ENCODE peak calls at places on chromosomes 4 and X, in nine cellular contexts. Z is upper lobe of right lung; D is CD8-positive, alpha-beta T cell; R is brain microvascular endothelial cell; F is tibial artery; Q is PC-9; E is A549; P is tibial nerve; K is psoas muscle. G is an unnamed sample.

GRCh38 chr4:175457956-175458355 is 354.1 kb downstream of the GPM6A start:
- DNase-seq in Z (no peak), Q (no peak), P (no peak), E (no peak), F (no peak), K (no peak), D (no peak), R (no peak), G (no peak)

GRCh38 chrX:118221733-118222132 is 105.1 kb upstream of the KLHL13 start:
- DNase-seq in R (no peak), P (no peak), D (no peak), E (no peak), K (no peak), Z (no peak), Q (no peak), F (no peak), G (no peak)

GRCh38 chrX:17214962-17215361 is 160.0 kb upstream of the NHS start:
- DNase-seq in F (no peak), E (no peak), K (no peak), Q (no peak), R (no peak), P (no peak), Z (no peak), D (no peak), G (no peak)

GRCh38 chr4:95546866-95547707 is 1.7 kb downstream of the UNC5C start:
- DNase-seq in Q (no peak), K (no peak), F (no peak), R (no peak), Z (no peak), E (no peak), P (no peak), D (no peak), G (peak)

GRCh38 chrX:130057209-130057608 is 53.1 kb downstream of the ELF4 start:
- DNase-seq in R (no peak), E (no peak), D (no peak), K (no peak), Z (no peak), Q (no peak), P (no peak), F (no peak), G (no peak)

GRCh38 chr4:37981844-37982720 is 21.9 kb downstream of the PTTG2 start:
- DNase-seq in E (no peak), D (no peak), Q (no peak), P (no peak), F (no peak), K (no peak), R (peak), Z (no peak), G (no peak)

GRCh38 chr4:27775156-27775555 is 914.5 kb downstream of the STIM2 start:
- DNase-seq in K (no peak), D (no peak), F (no peak), P (no peak), Q (no peak), E (no peak), Z (no peak), R (no peak), G (no peak)

GRCh38 chr4:127759893-127760292 is 22.2 kb upstream of the HSPA4L start:
- DNase-seq in K (no peak), F (no peak), R (no peak), E (no peak), P (no peak), D (no peak), Z (no peak), Q (no peak), G (no peak)

GRCh38 chr4:188411805-188412204 is 272.6 kb downstream of the TRIML1 start:
- DNase-seq in D (no peak), K (no peak), E (no peak), R (no peak), Q (no peak), Z (no peak), F (no peak), P (no peak), G (peak)

GRCh38 chrX:70331161-70331560 is 41.3 kb downstream of the KIF4A start:
- DNase-seq in E (no peak), Q (no peak), K (no peak), F (no peak), Z (no peak), R (no peak), P (no peak), D (no peak), G (no peak)

GRCh38 chr4:186067757-186068385 is 1.1 kb upstream of the TLR3 start:
- DNase-seq in Q (peak), P (peak), K (peak), F (peak), R (peak), E (no peak), Z (peak), D (peak), G (peak)

GRCh38 chr4:179989975-179990374 is 2253.2 kb upstream of the TENM3 start:
- DNase-seq in F (no peak), Q (no peak), K (no peak), R (no peak), D (no peak), P (no peak), E (no peak), Z (no peak), G (no peak)

GRCh38 chrX:48793935-48794334 is 7.5 kb downstream of the GATA1 start:
- DNase-seq in P (no peak), Z (no peak), D (no peak), Q (no peak), R (no peak), K (no peak), E (no peak), F (no peak), G (no peak)

GRCh38 chr4:1094336-1094690 is 19.1 kb downstream of the RNF212 start:
- DNase-seq in E (no peak), Z (peak), D (no peak), K (no peak), P (no peak), F (peak), R (no peak), Q (no peak), G (no peak)

GRCh38 chr4:36254355-36254754 is 10.0 kb upstream of the ARAP2 start:
- DNase-seq in P (no peak), R (no peak), Q (no peak), F (no peak), D (no peak), K (no peak), E (no peak), Z (no peak), G (no peak)

GRCh38 chr4:103204114-103204513 is 6.0 kb upstream of the CENPE start:
- DNase-seq in Q (no peak), Z (no peak), P (no peak), K (no peak), E (no peak), D (no peak), F (no peak), R (no peak), G (no peak)

GRCh38 chrX:136767104-136767941 is 13.4 kb downstream of the ARHGEF6 start:
- DNase-seq in Q (peak), F (peak), E (peak), D (peak), P (peak), R (peak), Z (peak), K (peak), G (peak)

GRCh38 chr4:1899149-1900086 is 28.2 kb downstream of the NSD2 start:
- DNase-seq in F (peak), Q (peak), R (peak), Z (peak), D (peak), P (peak), K (peak), E (peak), G (peak)

GRCh38 chrX:39726810-39727209 is 370.9 kb downstream of the BCOR start:
- DNase-seq in Q (no peak), P (no peak), R (peak), K (no peak), F (no peak), E (no peak), D (no peak), Z (no peak), G (no peak)

GRCh38 chr4:96016615-96017299 is 176.9 kb downstream of the PDHA2 start:
- DNase-seq in K (no peak), Q (no peak), D (no peak), E (no peak), R (peak), P (no peak), Z (no peak), F (no peak), G (no peak)

GRCh38 chrX:77505227-77505626 is 58.0 kb downstream of the FGF16 start:
- DNase-seq in E (no peak), K (no peak), Z (no peak), P (no peak), D (no peak), F (no peak), R (peak), Q (no peak), G (no peak)

GRCh38 chr4:153788419-153789276 is at the start of gene SFRP2:
- DNase-seq in K (peak), D (no peak), E (no peak), Z (peak), Q (no peak), P (no peak), F (no peak), R (no peak), G (peak)

GRCh38 chrX:3393581-3394111 is 47.2 kb upstream of the MXRA5 start:
- DNase-seq in R (no peak), F (no peak), E (no peak), P (no peak), K (no peak), Z (no peak), Q (no peak), D (no peak), G (no peak)

GRCh38 chrX:35919536-35920309 is at the start of gene CFAP47:
- DNase-seq in E (peak), P (no peak), D (no peak), F (peak), R (no peak), K (no peak), Q (peak), Z (peak), G (peak)
- H3K4me3 ChIP-seq in E (peak), P (peak), D (no peak), F (peak), R (no peak), K (peak), Q (peak), Z (no peak), G (peak)

DNA sequence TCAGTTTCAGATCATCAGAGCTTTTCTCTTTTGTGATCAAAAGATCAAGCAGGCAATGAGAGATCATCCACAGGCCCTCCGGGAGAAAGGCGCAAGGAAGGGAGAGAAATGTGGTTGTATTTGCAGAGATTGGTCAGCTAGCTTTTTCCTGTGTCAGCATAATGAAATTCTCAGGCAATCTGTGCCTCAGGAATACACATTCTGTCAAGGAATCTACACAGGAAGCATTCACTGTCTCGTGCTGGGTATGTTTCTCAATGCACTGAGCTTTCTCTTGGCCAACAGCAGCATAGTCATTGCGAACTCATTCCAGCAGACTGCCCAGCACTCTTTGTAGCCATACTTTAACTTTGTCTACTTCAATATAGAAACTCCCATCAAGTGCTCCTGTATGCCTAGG is 413.7 kb downstream of the PPP3CA start:
- DNase-seq in R (peak), Z (no peak), K (no peak), F (no peak), D (no peak), P (no peak), E (no peak), Q (no peak), G (no peak)
- H3K27ac ChIP-seq in R (no peak), Z (no peak), K (no peak), F (no peak), D (no peak), P (peak), E (no peak), Q (no peak), G (no peak)

DNA sequence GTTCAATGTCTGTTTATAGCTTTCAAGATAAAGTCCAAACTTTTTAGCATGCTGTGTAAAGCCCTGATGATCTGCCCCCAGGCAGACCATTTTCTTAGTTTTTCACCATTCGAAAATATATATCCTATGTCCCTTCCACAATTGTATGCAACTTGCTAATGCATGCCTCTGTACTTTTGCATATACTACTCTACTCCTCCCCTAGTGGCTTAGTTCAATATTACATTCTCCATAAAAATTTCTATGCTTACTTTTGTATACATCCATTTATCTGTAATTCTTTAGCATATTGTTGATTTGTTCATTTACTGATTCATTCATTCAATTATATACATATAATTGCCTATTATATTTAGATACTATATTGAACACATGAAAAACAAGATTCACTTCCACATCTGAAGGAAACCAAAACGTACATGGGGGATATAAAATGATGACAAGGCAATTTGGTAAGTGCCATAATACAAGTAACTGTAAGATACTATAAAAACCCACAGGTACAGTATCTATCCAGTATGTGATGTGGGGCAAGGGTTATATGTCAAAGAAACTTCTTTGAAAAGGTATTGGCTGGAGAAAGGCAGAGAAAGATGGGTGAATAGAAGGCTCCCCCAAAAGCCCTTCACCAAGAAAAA is 902.5 kb downstream of the FAM133A start:
- DNase-seq in E (no peak), F (no peak), Z (no peak), K (no peak), Q (no peak), R (no peak), P (no peak), D (no peak), G (no peak)
- TF ChIP-seq CTCF in E (no peak), F (no peak), Z (no peak), K (no peak), Q (peak), R (no peak), P (peak), D (no peak), G (no peak)

GRCh38 chr4:166972071-166972470 is 262.2 kb downstream of the SPOCK3 start:
- DNase-seq in Q (no peak), D (no peak), F (no peak), R (peak), Z (no peak), P (no peak), E (no peak), K (no peak), G (no peak)
- H3K4me3 ChIP-seq in Q (no peak), D (no peak), F (no peak), R (no peak), Z (no peak), P (no peak), E (no peak), K (no peak), G (no peak)

DNA sequence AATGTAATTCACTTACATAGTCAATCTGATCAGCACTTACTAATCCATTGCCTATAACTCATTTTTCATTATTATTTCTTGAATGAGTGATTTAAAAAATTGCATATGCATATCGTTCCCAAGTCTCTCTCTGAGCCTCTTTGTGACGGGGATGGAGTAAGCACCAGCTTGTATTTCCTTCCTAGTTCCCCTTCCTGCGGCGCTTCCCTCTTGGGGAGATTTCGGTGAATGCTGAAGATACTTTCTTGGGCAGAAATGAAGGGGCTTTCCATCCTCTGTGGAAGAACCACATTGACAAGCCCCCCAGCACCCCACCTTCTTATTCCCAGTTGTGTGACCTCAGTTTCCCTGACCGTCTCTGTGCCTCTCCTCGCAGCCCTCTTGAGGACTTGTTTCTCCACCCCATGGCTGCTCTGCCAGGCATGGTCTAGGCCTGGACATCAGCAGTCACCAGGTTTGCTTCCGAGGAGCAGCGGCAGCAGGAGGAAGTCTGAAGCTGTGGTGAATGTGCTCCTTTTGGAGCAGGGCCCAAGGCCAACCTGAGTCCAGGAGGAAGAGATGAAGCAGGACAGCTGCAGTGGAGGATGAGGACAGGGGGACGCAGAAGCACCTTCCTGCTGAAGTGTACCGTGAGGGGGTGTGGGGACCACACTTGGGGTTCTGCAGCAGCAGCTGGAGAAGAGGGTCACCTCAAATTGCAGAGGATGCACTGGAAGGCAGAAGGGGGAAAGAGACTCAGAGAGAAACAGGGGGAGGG is 124.9 kb downstream of the IRF2 start:
- DNase-seq in Z (no peak), P (no peak), D (no peak), R (no peak), K (no peak), Q (no peak), E (no peak), F (no peak), G (no peak)
- H3K27ac ChIP-seq in Z (peak), P (peak), D (no peak), R (no peak), K (peak), Q (no peak), E (peak), F (no peak), G (peak)

GRCh38 chr4:147821555-147821954 is 89.7 kb downstream of the ARHGAP10 start:
- DNase-seq in Q (no peak), K (no peak), Z (no peak), R (no peak), F (no peak), P (no peak), E (no peak), D (no peak), G (no peak)

GRCh38 chr4:147823135-147823534 is 91.2 kb downstream of the ARHGAP10 start:
- DNase-seq in R (no peak), K (no peak), E (no peak), Q (no peak), F (no peak), D (no peak), Z (no peak), P (no peak), G (no peak)

GRCh38 chr4:147822128-147822527 is 90.2 kb downstream of the ARHGAP10 start:
- DNase-seq in D (no peak), K (peak), Q (peak), R (no peak), Z (peak), E (no peak), F (peak), P (peak), G (no peak)

GRCh38 chr4:147824316-147824715 is 92.4 kb downstream of the ARHGAP10 start:
- DNase-seq in D (no peak), E (no peak), F (no peak), Q (no peak), R (no peak), Z (no peak), P (no peak), K (no peak), G (no peak)

GRCh38 chr4:147820975-147821374 is 89.1 kb downstream of the ARHGAP10 start:
- DNase-seq in Q (no peak), E (no peak), R (no peak), F (no peak), Z (no peak), P (no peak), K (no peak), D (no peak), G (no peak)
- TF ChIP-seq CTCF in Q (no peak), E (no peak), R (no peak), F (no peak), Z (no peak), P (no peak), K (no peak), D (no peak), G (no peak)